ENCODE peak calls at places on chromosomes 4 and X, in four cellular contexts. K, I, N and U are unnamed samples. For H3K9me3, the result is how much of the 10 kb centered on the place peaks cover.

GRCh38 chr4:86939123-86939522 is 4.3 kb downstream of the AFF1 start:
- DNase-seq in K (no peak), N (no peak), I (no peak), U (no peak)

GRCh38 chr4:80434238-80434637 is 98.7 kb downstream of the CFAP299 start:
- DNase-seq in K (no peak), N (no peak), I (no peak), U (no peak)

GRCh38 chrX:2984342-2984741 is 22.0 kb upstream of the ARSH start:
- DNase-seq in N (no peak), I (no peak), K (no peak), U (no peak)

GRCh38 chr4:121733942-121734341 is 31.0 kb downstream of the SMIM43 start:
- DNase-seq in K (no peak), I (no peak), N (no peak), U (no peak)

GRCh38 chr4:80045831-80046230 is 27.2 kb downstream of the ANTXR2 start:
- DNase-seq in N (no peak), I (no peak), K (no peak), U (no peak)

GRCh38 chrX:131830400-131831184 is 192.5 kb upstream of the STK26 start:
- DNase-seq in K (peak), I (peak), N (no peak), U (no peak)

GRCh38 chr4:87843936-87844335 is 11.2 kb downstream of the MEPE start:
- DNase-seq in N (no peak), K (no peak), I (no peak), U (no peak)

GRCh38 chrX:154013614-154014360 is 5.9 kb downstream of the IRAK1 start:
- DNase-seq in N (no peak), K (peak), I (no peak), U (no peak)

GRCh38 chr4:185229021-185229818 is 19.8 kb downstream of the SNX25 start:
- DNase-seq in N (no peak), K (no peak), I (no peak), U (no peak)

GRCh38 chr4:184046148-184046547 is 141.0 kb downstream of the STOX2 start:
- DNase-seq in N (no peak), I (no peak), K (no peak), U (no peak)

GRCh38 chr4:177222776-177223175 is 86.9 kb upstream of the NEIL3 start:
- DNase-seq in N (no peak), I (no peak), K (no peak), U (no peak)

GRCh38 chr4:111641813-111642579 is 503.3 kb upstream of the FAM241A start:
- DNase-seq in N (peak), I (peak), K (peak), U (peak)

GRCh38 chr4:16508968-16509367 is 282.7 kb upstream of the TAPT1 start:
- DNase-seq in K (no peak), I (no peak), N (no peak), U (no peak)

GRCh38 chrX:84748965-84749656 is 246.9 kb upstream of the HDX start:
- DNase-seq in K (no peak), N (no peak), I (no peak), U (no peak)

GRCh38 chr4:23741586-23742240 is 148.1 kb downstream of the PPARGC1A start:
- DNase-seq in I (peak), N (no peak), K (no peak), U (no peak)

GRCh38 chr4:71526626-71527406 is 188.0 kb downstream of the SLC4A4 start:
- DNase-seq in N (no peak), K (no peak), I (no peak), U (no peak)

GRCh38 chrX:18425199-18426003 is at the start of gene CDKL5:
- DNase-seq in I (peak), K (peak), N (peak), U (peak)

GRCh38 chr4:122728781-122729330 is 3.6 kb upstream of the BBS12 start:
- DNase-seq in I (no peak), K (no peak), N (no peak), U (no peak)

GRCh38 chr4:140158234-140159030 is 4.4 kb upstream of the MAML3 start:
- DNase-seq in I (peak), N (peak), K (peak), U (no peak)

GRCh38 chr4:98027827-98028226 is 115.4 kb downstream of the STPG2 start:
- DNase-seq in I (no peak), N (no peak), K (no peak), U (no peak)

GRCh38 chrX:146224442-146224841 is 406.8 kb downstream of the SLITRK2 start:
- DNase-seq in N (no peak), K (no peak), I (no peak), U (no peak)

GRCh38 chrX:19990519-19991349 is at the start of gene BCLAF3:
- DNase-seq in K (peak), I (peak), N (peak), U (peak)

GRCh38 chrX:123920065-123920785 is 41.3 kb upstream of the STAG2 start:
- DNase-seq in K (no peak), I (no peak), N (no peak), U (no peak)

GRCh38 chrX:125810856-125811255 is 355.2 kb downstream of the DCAF12L2 start:
- DNase-seq in N (no peak), K (no peak), I (no peak), U (no peak)

GRCh38 chr4:150209140-150209829 is 131.0 kb downstream of the DCLK2 start:
- DNase-seq in I (peak), K (peak), N (peak), U (no peak)

GRCh38 chr4:87868482-87868881 is 35.7 kb downstream of the MEPE start:
- DNase-seq in N (no peak), K (no peak), I (no peak), U (no peak)

GRCh38 chr4:71406459-71406963 is 67.7 kb downstream of the SLC4A4 start:
- DNase-seq in N (no peak), I (no peak), K (no peak), U (no peak)

GRCh38 chr4:130849985-130850632 is 1754.2 kb downstream of the C4orf33 start:
- DNase-seq in K (peak), I (peak), N (no peak), U (no peak)

GRCh38 chr4:182944484-182945227 is 27.5 kb upstream of the DCTD start:
- DNase-seq in I (no peak), N (no peak), K (no peak), U (no peak)

GRCh38 chr4:45831692-45832091 is 292.2 kb downstream of the GABRG1 start:
- DNase-seq in N (no peak), K (no peak), I (no peak), U (no peak)

GRCh38 chrX:67328496-67328895 is 215.3 kb upstream of the AR start:
- DNase-seq in K (no peak), I (no peak), N (no peak), U (no peak)

GRCh38 chr4:102580463-102580842 is 79.3 kb downstream of the NFKB1 start:
- DNase-seq in I (no peak), K (no peak), N (no peak), U (no peak)

GRCh38 chr4:182204042-182204441 is 39.2 kb upstream of the TENM3 start:
- DNase-seq in I (no peak), N (no peak), K (no peak), U (no peak)

GRCh38 chr4:97587912-97588311 is 555.4 kb downstream of the STPG2 start:
- DNase-seq in I (no peak), K (no peak), N (no peak), U (no peak)

GRCh38 chr4:39394706-39395105 is 12.0 kb upstream of the KLB start:
- DNase-seq in I (no peak), N (no peak), K (no peak), U (no peak)

GRCh38 chrX:107935664-107936433 is 46.3 kb downstream of the TEX13B start:
- DNase-seq in I (no peak), N (no peak), K (no peak), U (no peak)

GRCh38 chrX:56130436-56130835 is 101.7 kb upstream of the KLF8 start:
- DNase-seq in K (no peak), I (no peak), N (no peak), U (no peak)

GRCh38 chr4:164203476-164203875 is 550.5 kb upstream of the SMIM31 start:
- DNase-seq in K (no peak), I (no peak), N (no peak), U (no peak)

GRCh38 chr4:54063224-54063623 is 1.2 kb downstream of the CHIC2 start:
- DNase-seq in K (no peak), N (no peak), I (no peak), U (no peak)

GRCh38 chr4:179361978-179362486 is 1919.8 kb upstream of the AGA start:
- DNase-seq in I (no peak), N (no peak), K (no peak), U (no peak)

DNA sequence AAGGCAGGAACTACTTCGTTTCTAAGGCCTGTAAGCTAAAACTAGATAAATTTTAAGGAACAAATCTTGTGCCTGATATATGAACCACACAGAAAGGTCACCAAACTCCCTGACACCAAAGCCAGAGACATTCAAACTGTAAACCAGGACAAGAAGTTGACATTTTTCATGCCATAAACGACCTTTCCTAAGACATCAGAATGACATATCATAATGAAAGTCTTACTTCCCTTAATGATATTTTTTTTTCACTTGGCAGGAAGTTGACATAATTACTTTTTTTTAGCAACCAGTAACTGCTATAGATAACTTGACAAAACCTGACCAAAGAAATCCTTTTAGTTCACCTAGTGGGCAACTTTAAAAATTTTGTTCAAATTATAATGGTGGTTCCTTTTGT is 231.5 kb upstream of the AGTR2 start:
- DNase-seq in N (no peak), I (no peak), K (no peak), U (no peak)
- H3K9me3 ChIP-seq in N (under half), I (under half), K (under half), U (under half)

GRCh38 chr4:158169931-158170690 is 2.7 kb downstream of the GASK1B start:
- DNase-seq in I (no peak), N (no peak), K (no peak), U (no peak)
- TF ChIP-seq POLR2AphosphoS5 in I (no peak), N (no peak), K (no peak), U (peak)

GRCh38 chr4:98386-98785 is 25.9 kb upstream of the ZNF718 start:
- DNase-seq in I (no peak), K (no peak), N (no peak), U (no peak)

DNA sequence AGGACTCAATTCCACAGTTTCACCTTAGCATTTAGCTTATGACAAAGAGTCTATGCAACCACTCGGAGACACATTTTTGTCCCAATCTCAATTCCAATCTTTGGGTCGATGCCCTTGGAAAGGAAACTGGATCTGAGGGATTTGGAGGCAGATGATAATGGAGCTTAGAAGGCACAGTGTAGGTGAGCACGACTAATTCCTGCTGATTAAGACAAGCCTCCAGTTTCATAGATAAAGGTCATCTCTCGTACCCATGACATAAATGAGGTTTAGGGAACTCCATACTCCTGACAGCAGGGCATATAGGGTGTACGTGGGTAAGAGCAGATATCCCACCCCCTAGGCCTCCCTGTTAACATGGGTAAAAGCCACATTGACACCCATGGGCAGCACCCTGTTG is 24.4 kb upstream of the ZNF718 start:
- DNase-seq in I (no peak), N (no peak), K (no peak), U (no peak)
- H3K9me3 ChIP-seq in I (half or more), N (under half), K (half or more), U (half or more)

DNA sequence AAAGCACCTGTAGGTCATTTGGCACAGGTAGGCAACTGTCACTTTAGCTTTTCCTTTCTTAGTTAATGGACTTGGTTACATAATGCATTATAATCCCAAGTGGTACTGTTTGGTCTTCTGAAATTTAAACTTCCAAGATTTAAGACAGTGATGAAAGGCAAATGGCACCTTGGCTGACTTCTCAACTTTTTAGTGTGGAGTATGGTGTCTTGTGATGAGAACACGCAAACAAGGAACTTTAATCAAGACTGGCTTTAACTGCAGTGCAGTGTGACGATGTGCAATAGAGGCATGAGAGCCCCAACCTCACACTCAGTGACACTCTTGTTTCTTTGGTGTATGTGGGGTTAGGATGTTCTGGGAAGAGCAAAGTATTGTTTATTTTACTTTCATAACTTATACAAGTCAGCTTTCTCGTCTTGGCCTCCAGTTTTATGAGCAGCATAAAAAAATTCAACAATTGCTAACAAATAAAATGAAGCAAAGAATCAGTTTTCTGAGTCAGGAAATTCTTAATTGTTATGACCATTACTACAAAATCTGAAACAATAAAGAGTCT is 171.9 kb downstream of the MAD2L1 start:
- DNase-seq in I (peak), K (no peak), N (peak), U (no peak)
- TF ChIP-seq POLR2AphosphoS5 in I (no peak), K (no peak), N (peak), U (no peak)

DNA sequence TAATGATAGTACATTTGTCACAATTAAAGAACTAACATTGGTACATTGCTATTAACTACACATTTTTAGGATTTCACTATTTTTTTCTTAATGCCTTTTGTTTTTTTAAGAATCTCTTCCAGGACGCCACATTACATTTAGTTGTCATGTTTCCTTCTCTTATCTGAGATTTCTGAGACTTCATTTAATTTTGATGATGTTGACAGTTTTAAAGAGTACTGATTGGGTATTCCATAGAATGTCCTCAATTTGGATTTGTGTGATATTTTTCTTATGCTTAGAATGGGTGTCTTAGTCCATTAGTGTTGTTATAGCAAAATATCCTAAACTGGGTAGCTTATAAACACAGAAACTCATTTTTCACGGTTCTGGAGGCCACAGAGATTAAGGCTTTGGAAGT is 1095.5 kb upstream of the LCORL start:
- DNase-seq in I (no peak), K (no peak), N (no peak), U (no peak)
- H3K9me3 ChIP-seq in I (under half), K (under half), N (under half), U (under half)

DNA sequence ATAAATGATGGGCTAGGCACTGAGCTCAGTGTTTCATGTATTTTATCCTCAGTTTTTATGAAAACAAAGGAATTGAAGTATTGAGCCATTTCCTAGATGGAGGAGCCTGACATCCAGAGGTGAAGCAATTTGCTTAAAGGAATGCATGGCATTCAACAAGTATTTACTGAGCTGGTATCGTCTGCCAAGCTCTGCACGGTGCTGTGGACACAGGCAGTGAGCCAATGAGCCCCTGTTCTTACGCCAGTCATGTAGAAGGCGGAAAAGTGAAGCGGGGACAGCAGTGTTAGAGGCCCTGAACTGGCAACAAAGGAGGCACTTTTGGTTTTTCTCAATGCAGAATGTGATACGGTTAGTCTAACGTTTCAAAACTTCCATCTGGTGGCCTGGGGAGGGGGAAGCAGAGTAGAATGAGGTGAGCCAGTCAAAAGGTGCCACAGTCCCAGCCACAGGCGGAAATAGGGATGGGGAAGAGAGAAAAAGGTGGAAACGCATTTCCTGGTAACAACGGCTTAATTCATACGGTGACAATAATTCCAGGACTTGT is 134.1 kb downstream of the AFAP1 start:
- DNase-seq in N (peak), K (peak), I (no peak), U (peak)
- TF ChIP-seq POLR2AphosphoS5 in N (peak), K (peak), I (no peak), U (peak)

GRCh38 chr4:144645621-144646522 is at the start of gene HHIP:
- DNase-seq in N (no peak), K (peak), I (peak), U (no peak)
- H3K9me3 ChIP-seq in N (under half), K (under half), I (under half), U (under half)

GRCh38 chr4:73856518-73856917 is 3.4 kb downstream of the PF4V1 start:
- DNase-seq in I (no peak), N (no peak), K (no peak), U (no peak)
- TF ChIP-seq POLR2AphosphoS5 in I (no peak), N (no peak), K (no peak), U (no peak)

DNA sequence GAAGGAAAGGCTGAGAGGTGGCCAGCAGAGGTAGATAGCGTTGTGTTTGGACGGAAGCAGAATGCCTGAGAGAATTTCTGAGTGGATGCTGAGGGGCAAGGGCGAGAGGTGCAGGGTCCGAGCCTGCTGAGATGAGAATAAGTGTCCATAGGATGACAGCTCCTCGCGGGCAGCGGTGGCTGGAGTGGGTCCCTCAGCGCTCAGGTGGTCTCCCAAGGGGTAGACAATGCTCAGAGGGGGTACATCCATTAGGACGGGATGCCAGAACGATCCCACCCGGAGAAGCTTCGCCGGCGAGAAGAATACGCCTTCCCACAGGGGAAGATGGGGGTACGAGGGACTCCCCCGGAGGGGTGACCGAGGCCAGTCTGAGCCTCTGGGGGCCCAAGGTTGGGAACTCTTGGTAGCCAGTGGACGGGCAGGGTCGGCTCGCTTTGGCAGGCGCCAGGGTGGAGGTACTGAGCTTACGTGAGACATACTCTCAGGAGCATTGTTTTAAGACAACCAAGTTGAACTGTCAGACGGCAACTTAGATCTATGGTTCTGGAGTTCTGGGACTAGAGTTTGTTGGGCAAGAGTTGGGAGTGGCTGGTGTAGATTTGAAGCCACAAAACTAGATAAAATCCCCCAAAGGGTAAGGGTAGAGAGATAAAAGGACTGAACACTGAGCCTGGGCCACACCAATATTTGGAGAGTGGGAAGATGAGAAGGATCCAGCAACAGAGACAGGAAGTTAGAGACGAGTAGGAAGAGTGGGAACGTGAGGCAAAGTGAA is 15.8 kb downstream of the BRCC3 start:
- DNase-seq in N (no peak), I (no peak), K (no peak), U (no peak)
- H3K9me3 ChIP-seq in N (under half), I (under half), K (under half), U (under half)